ENCODE peak calls at places on chromosomes 16 and 17, in four cellular contexts. G is heart left ventricle, E is fibroblast of the aortic adventitia, P is HEK293T. J is an unnamed sample.

GRCh38 chr16:70634861-70635260 is 11.5 kb upstream of the IL34 start:
- DNase-seq in E (peak), G (no peak), P (no peak), J (no peak)

GRCh38 chr16:75175074-75175473 is 26.8 kb downstream of the ZFP1 start:
- DNase-seq in E (no peak), G (no peak), P (no peak), J (no peak)

GRCh38 chr16:82192665-82193064 is 22.6 kb upstream of the MPHOSPH6 start:
- DNase-seq in G (no peak), P (no peak), E (peak), J (peak)

GRCh38 chr17:36755586-36755985 is 154.2 kb downstream of the MRM1 start:
- DNase-seq in G (no peak), P (peak), E (no peak), J (no peak)

GRCh38 chr16:12613131-12613991 is 190.3 kb downstream of the CPPED1 start:
- DNase-seq in P (no peak), G (no peak), E (peak), J (peak)

GRCh38 chr16:85911531-85911930 is 12.6 kb downstream of the IRF8 start:
- DNase-seq in E (no peak), P (no peak), G (no peak), J (no peak)

GRCh38 chr17:37476431-37477130 is 13.1 kb upstream of the DUSP14 start:
- DNase-seq in G (peak), E (peak), P (no peak), J (peak)

GRCh38 chr16:87653234-87653633 is 50.9 kb downstream of the JPH3 start:
- DNase-seq in E (peak), P (peak), G (no peak), J (no peak)

GRCh38 chr17:5793899-5794298 is 209.6 kb upstream of the NLRP1 start:
- DNase-seq in E (no peak), G (no peak), P (no peak), J (peak)

GRCh38 chr16:75559564-75560372 is 3.7 kb upstream of the TMEM231 start:
- DNase-seq in E (peak), P (peak), G (peak), J (peak)

GRCh38 chr17:3529817-3530741 is 27.5 kb downstream of the TRPV3 start:
- DNase-seq in E (peak), P (no peak), G (peak), J (peak)

GRCh38 chr17:55661963-55662834 is 60.5 kb downstream of the TMEM100 start:
- DNase-seq in P (no peak), E (no peak), G (no peak), J (no peak)

GRCh38 chr16:12318661-12319463 is 342.3 kb downstream of the SNX29 start:
- DNase-seq in G (no peak), P (no peak), E (no peak), J (no peak)

GRCh38 chr17:76131692-76132573 is 9.1 kb downstream of the FOXJ1 start:
- DNase-seq in E (no peak), G (no peak), P (no peak), J (no peak)

GRCh38 chr17:47013341-47013740 is 34.3 kb upstream of the RPRML start:
- DNase-seq in G (no peak), E (no peak), P (no peak), J (no peak)

GRCh38 chr17:59304811-59305210 is 26.6 kb upstream of the YPEL2 start:
- DNase-seq in E (no peak), G (no peak), P (no peak), J (no peak)

GRCh38 chr17:48544356-48545021 is 420 bp downstream of the HOXB2 start:
- DNase-seq in G (peak), E (peak), P (peak), J (peak)

GRCh38 chr17:50064253-50064991 is 8.5 kb downstream of the ITGA3 start:
- DNase-seq in P (no peak), E (peak), G (peak), J (peak)

J was measured in fibroblast of villous mesenchyme.